ENCODE peak calls at places on chromosomes 11 and 22, in eight cellular contexts. One of them, this sample, is unnamed.
A peak's percentile ranks its signal among the peaks of the same experiment; 100 is the strongest.

GRCh38 chr11:58654079-58654907 is 31.8 kb downstream of the CNTF start:
- DNase-seq in CD8-positive, alpha-beta memory T cell: peak; percentile 55
- DNase-seq in effector memory CD4-positive, alpha-beta T cell: peak; percentile 52
- DNase-seq in HCT116: peak; percentile 68
- DNase-seq in tibial nerve: peak; percentile 64
- DNase-seq in heart right ventricle: peak; percentile 80
- DNase-seq in GM12878: peak; percentile 38
- DNase-seq in sigmoid colon: peak; percentile 76
- DNase-seq in this sample: peak; percentile 87

GRCh38 chr11:70854891-70855556 is 397.4 kb downstream of the SHANK2 start:
- DNase-seq in CD8-positive, alpha-beta memory T cell: no peak
- DNase-seq in effector memory CD4-positive, alpha-beta T cell: no peak
- DNase-seq in HCT116: no peak
- DNase-seq in tibial nerve: no peak
- DNase-seq in heart right ventricle: no peak
- DNase-seq in GM12878: no peak
- DNase-seq in sigmoid colon: no peak
- DNase-seq in this sample: no peak

GRCh38 chr22:50034126-50035081 is 21.8 kb upstream of the IL17REL start:
- DNase-seq in CD8-positive, alpha-beta memory T cell: no peak
- DNase-seq in effector memory CD4-positive, alpha-beta T cell: no peak
- DNase-seq in HCT116: no peak
- DNase-seq in tibial nerve: no peak
- DNase-seq in heart right ventricle: no peak
- DNase-seq in GM12878: no peak
- DNase-seq in sigmoid colon: peak; percentile 58
- DNase-seq in this sample: no peak

GRCh38 chr11:76798202-76798581 is 15.0 kb downstream of the TSKU start:
- DNase-seq in CD8-positive, alpha-beta memory T cell: no peak
- DNase-seq in effector memory CD4-positive, alpha-beta T cell: no peak
- DNase-seq in HCT116: no peak
- DNase-seq in tibial nerve: no peak
- DNase-seq in heart right ventricle: no peak
- DNase-seq in GM12878: no peak
- DNase-seq in sigmoid colon: peak; percentile 61
- DNase-seq in this sample: no peak

GRCh38 chr11:128193633-128194032 is 393.7 kb downstream of the ETS1 start:
- DNase-seq in CD8-positive, alpha-beta memory T cell: no peak
- DNase-seq in effector memory CD4-positive, alpha-beta T cell: no peak
- DNase-seq in HCT116: no peak
- DNase-seq in tibial nerve: no peak
- DNase-seq in heart right ventricle: no peak
- DNase-seq in GM12878: no peak
- DNase-seq in sigmoid colon: no peak
- DNase-seq in this sample: no peak

GRCh38 chr11:20599424-20600346 is at the start of gene SLC6A5:
- DNase-seq in CD8-positive, alpha-beta memory T cell: no peak
- DNase-seq in effector memory CD4-positive, alpha-beta T cell: no peak
- DNase-seq in HCT116: no peak
- DNase-seq in tibial nerve: no peak
- DNase-seq in heart right ventricle: peak; percentile 47
- DNase-seq in GM12878: no peak
- DNase-seq in sigmoid colon: no peak
- DNase-seq in this sample: peak; percentile 94

GRCh38 chr11:61598886-61599868 is 18.3 kb upstream of the SYT7 start:
- DNase-seq in CD8-positive, alpha-beta memory T cell: no peak
- DNase-seq in effector memory CD4-positive, alpha-beta T cell: no peak
- DNase-seq in HCT116: no peak
- DNase-seq in tibial nerve: no peak
- DNase-seq in heart right ventricle: peak; percentile 51
- DNase-seq in GM12878: no peak
- DNase-seq in sigmoid colon: peak; percentile 83
- DNase-seq in this sample: peak; percentile 50

GRCh38 chr11:123640677-123641494 is 13.5 kb downstream of the SCN3B start:
- DNase-seq in CD8-positive, alpha-beta memory T cell: no peak
- DNase-seq in effector memory CD4-positive, alpha-beta T cell: no peak
- DNase-seq in HCT116: no peak
- DNase-seq in tibial nerve: no peak
- DNase-seq in heart right ventricle: peak; percentile 29
- DNase-seq in GM12878: no peak
- DNase-seq in sigmoid colon: no peak
- DNase-seq in this sample: peak; percentile 71

GRCh38 chr11:9754041-9754471 is 90.2 kb downstream of the SWAP70 start:
- DNase-seq in CD8-positive, alpha-beta memory T cell: no peak
- DNase-seq in effector memory CD4-positive, alpha-beta T cell: no peak
- DNase-seq in HCT116: no peak
- DNase-seq in tibial nerve: no peak
- DNase-seq in heart right ventricle: no peak
- DNase-seq in GM12878: no peak
- DNase-seq in sigmoid colon: no peak
- DNase-seq in this sample: no peak

GRCh38 chr11:13955971-13956421 is 6.5 kb upstream of the SPON1 start:
- DNase-seq in CD8-positive, alpha-beta memory T cell: peak; percentile 22
- DNase-seq in effector memory CD4-positive, alpha-beta T cell: peak; percentile 45
- DNase-seq in HCT116: peak; percentile 54
- DNase-seq in tibial nerve: no peak
- DNase-seq in heart right ventricle: no peak
- DNase-seq in GM12878: no peak
- DNase-seq in sigmoid colon: peak; percentile 83
- DNase-seq in this sample: peak; percentile 83

GRCh38 chr22:49719046-49719445 is 108.6 kb downstream of the BRD1 start:
- DNase-seq in CD8-positive, alpha-beta memory T cell: no peak
- DNase-seq in effector memory CD4-positive, alpha-beta T cell: no peak
- DNase-seq in HCT116: no peak
- DNase-seq in tibial nerve: peak; percentile 9
- DNase-seq in heart right ventricle: no peak
- DNase-seq in GM12878: no peak
- DNase-seq in sigmoid colon: no peak
- DNase-seq in this sample: no peak

GRCh38 chr11:14908214-14908880 is 16.3 kb upstream of the CYP2R1 start:
- DNase-seq in CD8-positive, alpha-beta memory T cell: no peak
- DNase-seq in effector memory CD4-positive, alpha-beta T cell: no peak
- DNase-seq in HCT116: peak; percentile 51
- DNase-seq in tibial nerve: no peak
- DNase-seq in heart right ventricle: no peak
- DNase-seq in GM12878: no peak
- DNase-seq in sigmoid colon: no peak
- DNase-seq in this sample: peak; percentile 61

GRCh38 chr11:72585762-72586590 is 88.2 kb downstream of the PDE2A start:
- DNase-seq in CD8-positive, alpha-beta memory T cell: peak; percentile 44
- DNase-seq in effector memory CD4-positive, alpha-beta T cell: peak; percentile 50
- DNase-seq in HCT116: peak; percentile 38
- DNase-seq in tibial nerve: peak; percentile 44
- DNase-seq in heart right ventricle: peak; percentile 40
- DNase-seq in GM12878: peak; percentile 12
- DNase-seq in sigmoid colon: peak; percentile 85
- DNase-seq in this sample: peak; percentile 84

GRCh38 chr11:64746486-64746885 is 2.5 kb upstream of the RASGRP2 start:
- DNase-seq in CD8-positive, alpha-beta memory T cell: no peak
- DNase-seq in effector memory CD4-positive, alpha-beta T cell: no peak
- DNase-seq in HCT116: no peak
- DNase-seq in tibial nerve: no peak
- DNase-seq in heart right ventricle: no peak
- DNase-seq in GM12878: no peak
- DNase-seq in sigmoid colon: no peak
- DNase-seq in this sample: no peak

GRCh38 chr11:9462172-9462799 is 1.5 kb downstream of the ZNF143 start:
- DNase-seq in CD8-positive, alpha-beta memory T cell: no peak
- DNase-seq in effector memory CD4-positive, alpha-beta T cell: no peak
- DNase-seq in HCT116: no peak
- DNase-seq in tibial nerve: no peak
- DNase-seq in heart right ventricle: no peak
- DNase-seq in GM12878: no peak
- DNase-seq in sigmoid colon: no peak
- DNase-seq in this sample: peak; percentile 4

GRCh38 chr11:45212566-45213315 is 66.3 kb downstream of the PRDM11 start:
- DNase-seq in CD8-positive, alpha-beta memory T cell: no peak
- DNase-seq in effector memory CD4-positive, alpha-beta T cell: no peak
- DNase-seq in HCT116: no peak
- DNase-seq in tibial nerve: no peak
- DNase-seq in heart right ventricle: no peak
- DNase-seq in GM12878: no peak
- DNase-seq in sigmoid colon: peak; percentile 70
- DNase-seq in this sample: peak; percentile 67

GRCh38 chr22:33568934-33569496 is 351.3 kb downstream of the LARGE1 start:
- DNase-seq in CD8-positive, alpha-beta memory T cell: no peak
- DNase-seq in effector memory CD4-positive, alpha-beta T cell: no peak
- DNase-seq in HCT116: no peak
- DNase-seq in tibial nerve: no peak
- DNase-seq in heart right ventricle: no peak
- DNase-seq in GM12878: no peak
- DNase-seq in sigmoid colon: no peak
- DNase-seq in this sample: no peak

GRCh38 chr11:64719406-64719805 is 3.6 kb downstream of the NRXN2 start:
- DNase-seq in CD8-positive, alpha-beta memory T cell: no peak
- DNase-seq in effector memory CD4-positive, alpha-beta T cell: no peak
- DNase-seq in HCT116: no peak
- DNase-seq in tibial nerve: no peak
- DNase-seq in heart right ventricle: no peak
- DNase-seq in GM12878: no peak
- DNase-seq in sigmoid colon: no peak
- DNase-seq in this sample: no peak

GRCh38 chr11:121450424-121450823 is 1.7 kb upstream of the SORL1 start:
- DNase-seq in CD8-positive, alpha-beta memory T cell: no peak
- DNase-seq in effector memory CD4-positive, alpha-beta T cell: no peak
- DNase-seq in HCT116: no peak
- DNase-seq in tibial nerve: no peak
- DNase-seq in heart right ventricle: no peak
- DNase-seq in GM12878: no peak
- DNase-seq in sigmoid colon: no peak
- DNase-seq in this sample: no peak

GRCh38 chr11:121449123-121449522 is 3.0 kb upstream of the SORL1 start:
- DNase-seq in CD8-positive, alpha-beta memory T cell: no peak
- DNase-seq in effector memory CD4-positive, alpha-beta T cell: no peak
- DNase-seq in HCT116: no peak
- DNase-seq in tibial nerve: no peak
- DNase-seq in heart right ventricle: no peak
- DNase-seq in GM12878: no peak
- DNase-seq in sigmoid colon: no peak
- DNase-seq in this sample: no peak

GRCh38 chr11:121448431-121448941 is 3.6 kb upstream of the SORL1 start:
- DNase-seq in CD8-positive, alpha-beta memory T cell: no peak
- DNase-seq in effector memory CD4-positive, alpha-beta T cell: no peak
- DNase-seq in HCT116: no peak
- DNase-seq in tibial nerve: no peak
- DNase-seq in heart right ventricle: no peak
- DNase-seq in GM12878: no peak
- DNase-seq in sigmoid colon: no peak
- DNase-seq in this sample: no peak

GRCh38 chr11:121451178-121451981 is 734 bp upstream of the SORL1 start:
- DNase-seq in CD8-positive, alpha-beta memory T cell: no peak
- DNase-seq in effector memory CD4-positive, alpha-beta T cell: no peak
- DNase-seq in HCT116: no peak
- DNase-seq in tibial nerve: no peak
- DNase-seq in heart right ventricle: no peak
- DNase-seq in GM12878: no peak
- DNase-seq in sigmoid colon: no peak
- DNase-seq in this sample: no peak

DNA sequence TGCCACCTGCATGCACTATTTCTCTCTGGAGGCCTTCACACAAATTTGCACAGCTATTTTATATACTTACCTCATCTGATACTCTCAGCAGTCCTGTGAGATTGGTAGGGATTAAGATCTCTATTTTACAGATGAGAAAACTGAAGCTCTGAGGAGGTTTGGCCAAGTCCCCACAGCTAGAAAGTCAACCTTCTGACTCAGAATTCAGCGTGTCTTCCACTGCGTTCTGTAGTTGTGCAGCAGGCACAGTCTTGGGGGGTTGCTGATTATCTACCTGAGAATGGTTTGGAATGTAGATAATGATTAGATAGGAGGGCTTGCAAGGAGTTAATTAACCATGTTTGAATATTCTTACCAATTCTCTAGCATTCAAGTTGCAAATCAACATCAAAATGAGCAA is 2.5 kb upstream of the SORL1 start:
- DNase-seq in CD8-positive, alpha-beta memory T cell: no peak
- DNase-seq in effector memory CD4-positive, alpha-beta T cell: no peak
- DNase-seq in HCT116: no peak
- DNase-seq in tibial nerve: no peak
- DNase-seq in heart right ventricle: no peak
- DNase-seq in GM12878: no peak
- DNase-seq in sigmoid colon: no peak
- DNase-seq in this sample: no peak
- H3K4me3 ChIP-seq in CD8-positive, alpha-beta memory T cell: peak overlapping the region; percentile 23
- H3K4me3 ChIP-seq in effector memory CD4-positive, alpha-beta T cell: no peak overlapping the region
- H3K4me3 ChIP-seq in HCT116: no peak overlapping the region
- H3K4me3 ChIP-seq in tibial nerve: no peak overlapping the region
- H3K4me3 ChIP-seq in heart right ventricle: no peak overlapping the region
- H3K4me3 ChIP-seq in GM12878: peak overlapping the region; percentile 36
- H3K4me3 ChIP-seq in sigmoid colon: no peak overlapping the region
- H3K4me3 ChIP-seq in this sample: no peak overlapping the region

GRCh38 chr22:30308096-30308495 is 18.6 kb downstream of the TBC1D10A start:
- DNase-seq in CD8-positive, alpha-beta memory T cell: no peak
- DNase-seq in effector memory CD4-positive, alpha-beta T cell: no peak
- DNase-seq in HCT116: no peak
- DNase-seq in tibial nerve: no peak
- DNase-seq in heart right ventricle: no peak
- DNase-seq in GM12878: no peak
- DNase-seq in sigmoid colon: no peak
- DNase-seq in this sample: no peak
- H3K4me1 ChIP-seq in CD8-positive, alpha-beta memory T cell: peaks cover 99% of the 10 kb centered on the region
- H3K4me1 ChIP-seq in effector memory CD4-positive, alpha-beta T cell: peaks cover 94% of the 10 kb centered on the region
- H3K4me1 ChIP-seq in HCT116: peaks cover 67% of the 10 kb centered on the region
- H3K4me1 ChIP-seq in tibial nerve: no peaks in the 10 kb centered on the region
- H3K4me1 ChIP-seq in heart right ventricle: peaks cover 100% of the 10 kb centered on the region
- H3K4me1 ChIP-seq in GM12878: peaks cover 99% of the 10 kb centered on the region
- H3K4me1 ChIP-seq in sigmoid colon: peaks cover 100% of the 10 kb centered on the region
- H3K4me1 ChIP-seq in this sample: peaks cover 6% of the 10 kb centered on the region

DNA sequence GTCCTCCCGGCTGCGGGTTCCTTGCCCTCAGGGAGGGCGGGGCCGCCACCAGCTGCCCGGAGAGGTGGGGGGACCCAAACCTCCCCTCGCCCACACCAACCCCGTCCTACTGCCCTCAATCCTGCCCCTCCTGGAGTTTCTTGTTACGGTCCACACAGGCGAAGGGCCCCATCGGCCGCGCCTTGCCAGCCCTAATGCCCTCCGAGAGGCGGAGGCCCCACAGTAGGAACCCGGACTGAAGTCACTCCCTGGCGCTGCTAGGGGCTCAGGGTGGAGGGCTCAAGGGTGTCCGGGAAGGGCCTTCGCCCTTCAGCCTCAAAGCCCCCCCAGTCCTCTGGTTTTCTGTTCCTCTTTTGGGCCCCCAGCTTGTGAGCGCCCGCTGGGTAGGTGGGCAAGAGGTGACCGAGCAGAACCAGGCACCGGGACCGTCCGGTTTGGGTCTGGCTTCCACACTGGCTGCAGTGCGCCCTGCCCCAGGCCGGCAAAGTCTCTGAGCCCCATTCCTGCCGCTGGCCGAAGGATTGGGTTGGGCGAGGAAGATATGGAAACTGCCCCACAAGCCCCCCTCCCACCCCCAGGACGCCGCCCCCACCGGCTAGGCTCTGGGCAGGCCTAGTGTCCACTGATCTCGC is 24.5 kb downstream of the DUSP8 start:
- DNase-seq in CD8-positive, alpha-beta memory T cell: no peak
- DNase-seq in effector memory CD4-positive, alpha-beta T cell: no peak
- DNase-seq in HCT116: no peak
- DNase-seq in tibial nerve: no peak
- DNase-seq in heart right ventricle: peak; percentile 8
- DNase-seq in GM12878: no peak
- DNase-seq in sigmoid colon: no peak
- DNase-seq in this sample: no peak
- H3K4me3 ChIP-seq in CD8-positive, alpha-beta memory T cell: no peak overlapping the region
- H3K4me3 ChIP-seq in effector memory CD4-positive, alpha-beta T cell: peak overlapping the region; percentile 40
- H3K4me3 ChIP-seq in HCT116: peak overlapping the region; percentile 50
- H3K4me3 ChIP-seq in tibial nerve: no peak overlapping the region
- H3K4me3 ChIP-seq in heart right ventricle: peak overlapping the region; percentile 41
- H3K4me3 ChIP-seq in GM12878: no peak overlapping the region
- H3K4me3 ChIP-seq in sigmoid colon: peak overlapping the region; percentile 39
- H3K4me3 ChIP-seq in this sample: peak overlapping the region; percentile 56

GRCh38 chr11:120808616-120809050 is 215.3 kb upstream of the TBCEL start:
- DNase-seq in CD8-positive, alpha-beta memory T cell: no peak
- DNase-seq in effector memory CD4-positive, alpha-beta T cell: no peak
- DNase-seq in HCT116: no peak
- DNase-seq in tibial nerve: no peak
- DNase-seq in heart right ventricle: no peak
- DNase-seq in GM12878: no peak
- DNase-seq in sigmoid colon: no peak
- DNase-seq in this sample: no peak
- H3K4me1 ChIP-seq in CD8-positive, alpha-beta memory T cell: no peaks in the 10 kb centered on the region
- H3K4me1 ChIP-seq in effector memory CD4-positive, alpha-beta T cell: no peaks in the 10 kb centered on the region
- H3K4me1 ChIP-seq in HCT116: peaks cover 13% of the 10 kb centered on the region
- H3K4me1 ChIP-seq in tibial nerve: no peaks in the 10 kb centered on the region
- H3K4me1 ChIP-seq in heart right ventricle: no peaks in the 10 kb centered on the region
- H3K4me1 ChIP-seq in GM12878: no peaks in the 10 kb centered on the region
- H3K4me1 ChIP-seq in sigmoid colon: no peaks in the 10 kb centered on the region
- H3K4me1 ChIP-seq in this sample: peaks cover 6% of the 10 kb centered on the region

This sample was measured in neural progenitor cell.